ENCODE peak calls at places on chromosome 9, in four cellular contexts. B is K562, S is HL-60, N is GM12878. A is an unnamed sample.

GRCh38 chr9:111477677-111478076 is 6.5 kb downstream of the ECPAS start:
- DNase-seq in B (no peak), S (no peak), N (no peak), A (no peak)

GRCh38 chr9:119284118-119284517 is 85.1 kb downstream of the BRINP1 start:
- DNase-seq in B (no peak), S (no peak), N (no peak), A (no peak)

GRCh38 chr9:91571036-91571435 is 147.4 kb upstream of the NFIL3 start:
- DNase-seq in B (no peak), S (no peak), N (no peak), A (no peak)

GRCh38 chr9:17938256-17938655 is 359.4 kb downstream of the SH3GL2 start:
- DNase-seq in B (no peak), S (no peak), N (no peak), A (no peak)

GRCh38 chr9:70315389-70315788 is 56.6 kb downstream of the SMC5 start:
- DNase-seq in B (no peak), S (no peak), N (no peak), A (no peak)

GRCh38 chr9:79387091-79387490 is 184.7 kb upstream of the TLE4 start:
- DNase-seq in B (no peak), S (no peak), N (no peak), A (no peak)

GRCh38 chr9:86669442-86669841 is 277.9 kb downstream of the GAS1 start:
- DNase-seq in B (no peak), S (no peak), N (no peak), A (no peak)

GRCh38 chr9:69078069-69078468 is 42.5 kb downstream of the FXN start:
- DNase-seq in B (no peak), S (no peak), N (no peak), A (no peak)

GRCh38 chr9:131845286-131846011 is 105.6 kb upstream of the RAPGEF1 start:
- DNase-seq in B (no peak), S (no peak), N (no peak), A (no peak)

GRCh38 chr9:4837126-4837767 is 44.5 kb downstream of the RCL1 start:
- DNase-seq in B (no peak), S (no peak), N (no peak), A (no peak)

GRCh38 chr9:133031496-133031911 is 707 bp downstream of the GTF3C5 start:
- DNase-seq in B (no peak), S (peak), N (no peak), A (no peak)

GRCh38 chr9:127501821-127502343 is 50.6 kb downstream of the LRSAM1 start:
- DNase-seq in B (no peak), S (no peak), N (no peak), A (no peak)

GRCh38 chr9:98750396-98751060 is 41.8 kb upstream of the GABBR2 start:
- DNase-seq in B (no peak), S (peak), N (no peak), A (no peak)

GRCh38 chr9:87212563-87213154 is 265.4 kb upstream of the GAS1 start:
- DNase-seq in B (no peak), S (no peak), N (no peak), A (no peak)

GRCh38 chr9:124254261-124254682 is 3.5 kb upstream of the NEK6 start:
- DNase-seq in B (no peak), S (no peak), N (peak), A (peak)

GRCh38 chr9:123432331-123433236 is 76.6 kb downstream of the CRB2 start:
- DNase-seq in B (no peak), S (no peak), N (no peak), A (no peak)

GRCh38 chr9:85914108-85914507 is 26.8 kb upstream of the NAA35 start:
- DNase-seq in B (no peak), S (no peak), N (no peak), A (no peak)

GRCh38 chr9:18896531-18897179 is 136.4 kb downstream of the SAXO1 start:
- DNase-seq in B (no peak), S (peak), N (peak), A (no peak)

GRCh38 chr9:72753261-72753893 is 199.5 kb downstream of the ALDH1A1 start:
- DNase-seq in B (no peak), S (no peak), N (no peak), A (no peak)

GRCh38 chr9:97318433-97318832 is 11.0 kb downstream of the CCDC180 start:
- DNase-seq in B (no peak), S (no peak), N (no peak), A (no peak)

GRCh38 chr9:31119882-31120481 is 1264.5 kb upstream of the ACO1 start:
- DNase-seq in B (no peak), S (no peak), N (no peak), A (no peak)

GRCh38 chr9:19440823-19441580 is 32.2 kb downstream of the ACER2 start:
- DNase-seq in B (no peak), S (no peak), N (no peak), A (no peak)

GRCh38 chr9:131773911-131774379 is 34.1 kb upstream of the RAPGEF1 start:
- DNase-seq in B (peak), S (peak), N (no peak), A (peak)

GRCh38 chr9:120486347-120486746 is 93.6 kb downstream of the CDK5RAP2 start:
- DNase-seq in B (no peak), S (no peak), N (no peak), A (no peak)

GRCh38 chr9:109776391-109776790 is 3.6 kb upstream of the PALM2AKAP2 start:
- DNase-seq in B (no peak), S (no peak), N (no peak), A (no peak)

GRCh38 chr9:109781086-109781485 is 1.1 kb downstream of the PALM2AKAP2 start:
- DNase-seq in B (no peak), S (no peak), N (no peak), A (no peak)

GRCh38 chr9:109781541-109782197 is 1.7 kb downstream of the PALM2AKAP2 start:
- DNase-seq in B (no peak), S (no peak), N (no peak), A (no peak)

GRCh38 chr9:109780453-109781033 is 545 bp downstream of the PALM2AKAP2 start:
- DNase-seq in B (no peak), S (no peak), N (no peak), A (no peak)

DNA sequence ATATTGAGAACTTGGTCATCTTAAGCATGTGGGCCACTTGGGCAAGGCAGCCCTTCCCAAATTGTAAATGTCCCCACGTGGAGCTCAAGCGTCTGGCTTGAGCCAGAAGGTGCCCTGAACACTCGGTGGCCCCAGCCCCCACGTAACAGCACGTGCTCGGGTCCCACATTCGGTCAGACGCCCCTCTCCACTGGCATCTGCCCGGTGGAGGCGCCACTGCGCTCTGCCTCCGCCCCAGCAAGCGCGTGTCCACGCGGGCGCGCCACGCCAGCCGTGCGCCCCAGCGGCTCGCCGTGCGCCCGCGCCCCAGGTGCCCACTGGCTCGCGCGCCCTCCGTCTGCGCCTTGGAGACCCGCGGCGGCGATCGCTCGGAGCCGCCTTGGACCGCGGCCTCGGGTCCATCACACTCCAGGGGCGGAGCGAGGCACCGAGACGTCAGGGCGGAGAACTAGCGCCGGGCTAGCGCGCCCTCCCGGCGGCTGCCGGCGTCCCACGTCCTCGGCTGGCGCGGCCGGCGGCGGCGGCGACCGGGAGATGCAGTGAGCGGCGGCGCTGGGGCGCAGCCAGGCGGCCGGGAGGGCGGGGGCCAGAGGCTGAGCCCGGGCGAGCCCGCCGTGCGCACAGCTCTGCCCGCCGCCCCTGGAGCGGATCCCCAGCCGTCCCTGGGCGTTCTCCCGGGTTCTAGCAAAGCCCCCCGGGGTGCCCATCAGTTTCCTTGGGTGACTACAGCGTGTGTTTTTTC is at the start of gene PALM2AKAP2:
- DNase-seq in B (no peak), S (no peak), N (no peak), A (peak)
- TF ChIP-seq SPI1 in B (no peak), S (no peak), N (no peak), A (no peak)

DNA sequence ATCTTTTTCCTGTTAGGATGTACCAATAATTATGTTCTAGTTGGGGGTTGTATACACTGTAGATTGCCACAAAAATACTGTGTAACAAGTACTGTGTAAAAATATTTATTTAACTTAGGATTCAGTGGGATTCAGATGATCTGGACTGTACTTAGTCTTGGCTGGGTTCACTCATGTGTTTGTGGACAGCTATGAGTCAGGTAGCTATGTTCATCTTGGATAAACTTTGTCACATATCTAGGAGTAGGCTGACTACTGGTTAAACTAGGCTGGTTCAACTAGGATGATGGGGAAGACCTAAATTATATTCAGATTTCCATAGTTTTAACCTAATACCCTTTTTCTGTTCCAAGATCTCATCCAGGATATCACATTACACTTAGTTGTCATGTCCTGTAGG is 32.1 kb upstream of the TNFSF15 start:
- DNase-seq in B (no peak), S (no peak), N (no peak), A (no peak)
- TF ChIP-seq SPI1 in B (no peak), S (no peak), N (no peak), A (no peak)

DNA sequence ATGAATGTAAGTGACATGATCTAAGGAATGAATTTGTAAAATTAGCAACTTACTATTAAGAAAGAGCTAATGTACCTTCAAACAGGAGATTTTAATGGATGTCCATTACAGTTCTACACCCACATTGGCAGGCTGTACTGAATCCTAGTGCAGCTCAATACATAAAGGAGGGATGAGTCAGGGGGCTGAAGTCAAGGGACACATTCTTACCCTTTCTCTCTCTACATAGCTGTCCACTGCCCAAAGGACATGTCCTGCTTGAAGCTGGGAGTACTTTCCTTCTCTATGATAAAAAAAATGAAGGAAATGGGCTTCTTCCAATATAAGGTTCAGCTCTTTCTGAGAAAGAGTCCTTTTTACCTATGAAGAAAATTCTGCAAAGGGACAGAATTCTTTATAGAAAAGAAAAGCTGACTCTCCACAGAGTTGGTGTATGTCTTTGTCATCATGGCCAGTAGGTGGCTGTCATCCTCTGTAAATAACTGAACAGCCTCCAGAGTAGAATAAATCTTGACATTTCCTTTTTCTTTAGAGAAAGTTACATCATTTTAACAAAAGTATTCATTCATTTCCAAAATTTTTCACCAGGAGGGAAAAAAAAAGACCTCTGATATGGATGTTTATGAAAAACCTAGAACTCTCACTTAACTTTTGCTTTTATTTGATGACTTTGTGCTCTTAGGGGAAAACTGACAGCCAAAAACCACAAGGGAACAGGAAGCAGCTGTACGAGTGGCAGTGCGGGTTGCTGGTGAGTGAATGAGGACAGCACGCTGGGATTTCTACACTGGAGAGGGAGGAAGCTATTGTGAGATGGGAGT is 13.1 kb upstream of the IFNA14 start:
- DNase-seq in B (no peak), S (peak), N (no peak), A (no peak)
- TF ChIP-seq SPI1 in B (no peak), S (peak), N (no peak), A (no peak)

GRCh38 chr9:136686794-136687711 is at the start of gene AGPAT2:
- DNase-seq in B (peak), S (peak), N (no peak), A (peak)
- TF ChIP-seq SPI1 in B (peak), S (peak), N (no peak), A (no peak)

GRCh38 chr9:77020438-77021264 is 1.2 kb downstream of the FOXB2 start:
- DNase-seq in B (no peak), S (no peak), N (no peak), A (no peak)
- TF ChIP-seq SPI1 in B (no peak), S (no peak), N (no peak), A (no peak)